ENCODE peak calls at places on chromosomes 11 and 22, in nine cellular contexts. One of them, this sample, is unnamed.

GRCh38 chr11:64661146-64661545 is 61.9 kb downstream of the NRXN2 start:
- DNase-seq in stimulated activated CD4-positive, alpha-beta T cell treated with anti-CD3 and anti-CD28 coated beads, Interleukin-2, amount 100 ng/mL, for 48 hours: no peak
- DNase-seq in NCI-H510A: no peak
- DNase-seq in H9: no peak
- DNase-seq in glomerular endothelial cell: no peak
- DNase-seq in retinal pigment epithelial cell: no peak
- DNase-seq in kidney: peak
- DNase-seq in Kasumi-1: no peak
- DNase-seq in PC-3: no peak
- DNase-seq in this sample: peak

GRCh38 chr11:75445315-75445953 is 12.4 kb upstream of the KLHL35 start:
- DNase-seq in Kasumi-1: peak
- DNase-seq in kidney: no peak
- DNase-seq in stimulated activated CD4-positive, alpha-beta T cell treated with anti-CD3 and anti-CD28 coated beads, Interleukin-2, amount 100 ng/mL, for 48 hours: peak
- DNase-seq in H9: peak
- DNase-seq in PC-3: peak
- DNase-seq in retinal pigment epithelial cell: no peak
- DNase-seq in glomerular endothelial cell: no peak
- DNase-seq in NCI-H510A: no peak
- DNase-seq in this sample: peak

GRCh38 chr11:62402226-62402625 is 16.6 kb upstream of the SCGB1A1 start:
- DNase-seq in retinal pigment epithelial cell: no peak
- DNase-seq in PC-3: no peak
- DNase-seq in glomerular endothelial cell: no peak
- DNase-seq in stimulated activated CD4-positive, alpha-beta T cell treated with anti-CD3 and anti-CD28 coated beads, Interleukin-2, amount 100 ng/mL, for 48 hours: peak
- DNase-seq in H9: no peak
- DNase-seq in NCI-H510A: no peak
- DNase-seq in kidney: no peak
- DNase-seq in Kasumi-1: no peak
- DNase-seq in this sample: no peak

GRCh38 chr11:80595011-80595410 is 1154.2 kb upstream of the TENM4 start:
- DNase-seq in stimulated activated CD4-positive, alpha-beta T cell treated with anti-CD3 and anti-CD28 coated beads, Interleukin-2, amount 100 ng/mL, for 48 hours: no peak
- DNase-seq in glomerular endothelial cell: no peak
- DNase-seq in kidney: no peak
- DNase-seq in retinal pigment epithelial cell: peak
- DNase-seq in NCI-H510A: no peak
- DNase-seq in H9: no peak
- DNase-seq in Kasumi-1: no peak
- DNase-seq in PC-3: peak
- DNase-seq in this sample: no peak

GRCh38 chr22:49999901-50000586 is 12.5 kb downstream of the IL17REL start:
- DNase-seq in Kasumi-1: no peak
- DNase-seq in PC-3: no peak
- DNase-seq in H9: no peak
- DNase-seq in retinal pigment epithelial cell: no peak
- DNase-seq in glomerular endothelial cell: no peak
- DNase-seq in stimulated activated CD4-positive, alpha-beta T cell treated with anti-CD3 and anti-CD28 coated beads, Interleukin-2, amount 100 ng/mL, for 48 hours: no peak
- DNase-seq in NCI-H510A: no peak
- DNase-seq in kidney: peak
- DNase-seq in this sample: peak

GRCh38 chr22:38315801-38316339 is 1.4 kb downstream of the CSNK1E start:
- DNase-seq in NCI-H510A: no peak
- DNase-seq in PC-3: no peak
- DNase-seq in glomerular endothelial cell: no peak
- DNase-seq in kidney: no peak
- DNase-seq in retinal pigment epithelial cell: no peak
- DNase-seq in H9: no peak
- DNase-seq in stimulated activated CD4-positive, alpha-beta T cell treated with anti-CD3 and anti-CD28 coated beads, Interleukin-2, amount 100 ng/mL, for 48 hours: no peak
- DNase-seq in Kasumi-1: no peak
- DNase-seq in this sample: no peak

GRCh38 chr11:108115495-108116140 is 5.7 kb upstream of the ACAT1 start:
- DNase-seq in NCI-H510A: peak
- DNase-seq in stimulated activated CD4-positive, alpha-beta T cell treated with anti-CD3 and anti-CD28 coated beads, Interleukin-2, amount 100 ng/mL, for 48 hours: no peak
- DNase-seq in Kasumi-1: no peak
- DNase-seq in glomerular endothelial cell: no peak
- DNase-seq in PC-3: peak
- DNase-seq in H9: peak
- DNase-seq in kidney: peak
- DNase-seq in retinal pigment epithelial cell: peak
- DNase-seq in this sample: no peak

GRCh38 chr22:31676700-31677099 is 14.7 kb upstream of the PISD start:
- DNase-seq in H9: peak
- DNase-seq in kidney: peak
- DNase-seq in glomerular endothelial cell: peak
- DNase-seq in NCI-H510A: peak
- DNase-seq in PC-3: no peak
- DNase-seq in stimulated activated CD4-positive, alpha-beta T cell treated with anti-CD3 and anti-CD28 coated beads, Interleukin-2, amount 100 ng/mL, for 48 hours: peak
- DNase-seq in Kasumi-1: peak
- DNase-seq in retinal pigment epithelial cell: peak
- DNase-seq in this sample: peak

GRCh38 chr11:134139873-134140331 is 71.0 kb downstream of the JAM3 start:
- DNase-seq in retinal pigment epithelial cell: peak
- DNase-seq in PC-3: peak
- DNase-seq in Kasumi-1: peak
- DNase-seq in kidney: no peak
- DNase-seq in glomerular endothelial cell: no peak
- DNase-seq in NCI-H510A: no peak
- DNase-seq in stimulated activated CD4-positive, alpha-beta T cell treated with anti-CD3 and anti-CD28 coated beads, Interleukin-2, amount 100 ng/mL, for 48 hours: peak
- DNase-seq in H9: peak
- DNase-seq in this sample: peak

GRCh38 chr11:118928870-118929495 is 3.3 kb upstream of the BCL9L start:
- DNase-seq in Kasumi-1: peak
- DNase-seq in stimulated activated CD4-positive, alpha-beta T cell treated with anti-CD3 and anti-CD28 coated beads, Interleukin-2, amount 100 ng/mL, for 48 hours: no peak
- DNase-seq in kidney: peak
- DNase-seq in NCI-H510A: no peak
- DNase-seq in glomerular endothelial cell: no peak
- DNase-seq in PC-3: peak
- DNase-seq in retinal pigment epithelial cell: no peak
- DNase-seq in H9: no peak
- DNase-seq in this sample: peak

GRCh38 chr11:17736921-17737817 is 2.6 kb downstream of the KCNC1 start:
- DNase-seq in glomerular endothelial cell: no peak
- DNase-seq in Kasumi-1: no peak
- DNase-seq in H9: no peak
- DNase-seq in NCI-H510A: no peak
- DNase-seq in retinal pigment epithelial cell: no peak
- DNase-seq in kidney: peak
- DNase-seq in PC-3: no peak
- DNase-seq in stimulated activated CD4-positive, alpha-beta T cell treated with anti-CD3 and anti-CD28 coated beads, Interleukin-2, amount 100 ng/mL, for 48 hours: no peak
- DNase-seq in this sample: no peak

GRCh38 chr11:61065955-61066638 is 36.2 kb upstream of the CD5 start:
- DNase-seq in PC-3: no peak
- DNase-seq in stimulated activated CD4-positive, alpha-beta T cell treated with anti-CD3 and anti-CD28 coated beads, Interleukin-2, amount 100 ng/mL, for 48 hours: no peak
- DNase-seq in Kasumi-1: no peak
- DNase-seq in NCI-H510A: no peak
- DNase-seq in kidney: no peak
- DNase-seq in H9: peak
- DNase-seq in retinal pigment epithelial cell: no peak
- DNase-seq in glomerular endothelial cell: no peak
- DNase-seq in this sample: no peak

This sample was measured in ELF-1.